ENCODE peak calls at places on chromosomes 2 and 18, in ten cellular contexts. O is breast epithelium, Q is heart left ventricle, M is astrocyte of the spinal cord, F is right cardiac atrium, Z is colonic mucosa, H is fibroblast of pulmonary artery, I is A673, K is NT2/D1, B is GM12878. J is an unnamed sample.

GRCh38 chr18:47883771-47884413 is 46.6 kb downstream of the SMAD2 start:
- DNase-seq in O (no peak), Q (no peak), M (peak), F (no peak), Z (peak), H (peak), I (peak), K (no peak), B (no peak), J (peak)

GRCh38 chr18:3305354-3305762 is 43.4 kb downstream of the MYL12B start:
- DNase-seq in O (peak), Q (no peak), M (peak), F (no peak), Z (no peak), H (peak), I (peak), K (no peak), B (no peak), J (peak)

GRCh38 chr18:42742474-42742873 is 373.0 kb downstream of the RIT2 start:
- DNase-seq in O (no peak), Q (no peak), M (no peak), F (no peak), Z (no peak), H (no peak), I (no peak), K (no peak), B (no peak), J (no peak)

GRCh38 chr18:3040881-3041280 is 27.9 kb upstream of the LPIN2 start:
- DNase-seq in O (no peak), Q (no peak), M (no peak), F (no peak), Z (no peak), H (no peak), I (no peak), K (no peak), B (no peak), J (no peak)

GRCh38 chr2:103991591-103991990 is 862.3 kb upstream of the POU3F3 start:
- DNase-seq in O (no peak), Q (no peak), M (no peak), F (no peak), Z (no peak), H (no peak), I (peak), K (no peak), B (no peak), J (no peak)

GRCh38 chr2:180742809-180743208 is 237.6 kb upstream of the UBE2E3 start:
- DNase-seq in O (no peak), Q (no peak), M (peak), F (no peak), Z (no peak), H (peak), I (no peak), K (no peak), B (no peak), J (peak)

GRCh38 chr2:46493241-46493970 is 14.0 kb downstream of the TMEM247 start:
- DNase-seq in O (no peak), Q (no peak), M (peak), F (no peak), Z (no peak), H (peak), I (no peak), K (no peak), B (peak), J (no peak)

GRCh38 chr2:119234021-119235019 is 10.7 kb downstream of the STEAP3 start:
- DNase-seq in O (no peak), Q (no peak), M (peak), F (no peak), Z (no peak), H (peak), I (peak), K (peak), B (no peak), J (no peak)

GRCh38 chr18:78792736-78793135 is 186.9 kb upstream of the SALL3 start:
- DNase-seq in O (no peak), Q (no peak), M (no peak), F (no peak), Z (no peak), H (no peak), I (no peak), K (no peak), B (no peak), J (no peak)

GRCh38 chr2:185526156-185526555 is 212.4 kb upstream of the FSIP2 start:
- DNase-seq in O (no peak), Q (no peak), M (no peak), F (no peak), Z (no peak), H (no peak), I (no peak), K (no peak), B (no peak), J (no peak)

GRCh38 chr18:48179005-48179404 is 230.2 kb downstream of the ZBTB7C start:
- DNase-seq in O (no peak), Q (no peak), M (no peak), F (no peak), Z (no peak), H (no peak), I (no peak), K (no peak), B (no peak), J (no peak)

GRCh38 chr2:146659976-146660375 is 1184.9 kb upstream of the ACVR2A start:
- DNase-seq in O (no peak), Q (no peak), M (no peak), F (no peak), Z (no peak), H (no peak), I (no peak), K (no peak), B (no peak), J (peak)

GRCh38 chr2:218028189-218028495 is 25.3 kb upstream of the TNS1 start:
- DNase-seq in O (no peak), Q (no peak), M (no peak), F (no peak), Z (no peak), H (no peak), I (no peak), K (no peak), B (no peak), J (no peak)

GRCh38 chr2:219522111-219523030 is 8.1 kb downstream of the ASIC4 start:
- DNase-seq in O (no peak), Q (no peak), M (peak), F (peak), Z (no peak), H (peak), I (peak), K (no peak), B (no peak), J (no peak)

GRCh38 chr2:213151437-213152064 is at the start of gene IKZF2:
- DNase-seq in O (peak), Q (peak), M (peak), F (peak), Z (peak), H (peak), I (peak), K (peak), B (peak), J (peak)

GRCh38 chr18:35619468-35619867 is 37.9 kb downstream of the GALNT1 start:
- DNase-seq in O (peak), Q (peak), M (no peak), F (peak), Z (no peak), H (no peak), I (no peak), K (no peak), B (no peak), J (no peak)

GRCh38 chr2:165902929-165903328 is 50.6 kb downstream of the TTC21B start:
- DNase-seq in O (no peak), Q (no peak), M (peak), F (no peak), Z (no peak), H (peak), I (peak), K (no peak), B (no peak), J (no peak)

GRCh38 chr2:149037851-149038250 is 648 bp upstream of the LYPD6B start:
- DNase-seq in O (no peak), Q (no peak), M (no peak), F (no peak), Z (peak), H (no peak), I (no peak), K (no peak), B (no peak), J (no peak)

GRCh38 chr2:3099860-3100234 is 277.8 kb downstream of the EIPR1 start:
- DNase-seq in O (no peak), Q (no peak), M (no peak), F (no peak), Z (no peak), H (no peak), I (no peak), K (no peak), B (no peak), J (no peak)

GRCh38 chr2:241950878-241951331 is 81.4 kb downstream of the RTP5 start:
- DNase-seq in O (peak), Q (peak), M (peak), F (peak), Z (peak), H (peak), I (peak), K (peak), B (no peak), J (no peak)

GRCh38 chr18:68995675-68996074 is 197.8 kb downstream of the CCDC102B start:
- DNase-seq in O (no peak), Q (no peak), M (no peak), F (no peak), Z (no peak), H (no peak), I (no peak), K (no peak), B (no peak), J (no peak)

GRCh38 chr2:79850912-79851311 is 338.1 kb downstream of the CTNNA2 start:
- DNase-seq in O (no peak), Q (no peak), M (no peak), F (no peak), Z (no peak), H (no peak), I (no peak), K (no peak), B (no peak), J (no peak)

GRCh38 chr2:173940208-173941020 is 24.8 kb downstream of the SP3 start:
- DNase-seq in O (no peak), Q (no peak), M (no peak), F (no peak), Z (no peak), H (no peak), I (no peak), K (no peak), B (no peak), J (no peak)

GRCh38 chr2:10269291-10269690 is 33.4 kb upstream of the HPCAL1 start:
- DNase-seq in O (no peak), Q (no peak), M (no peak), F (no peak), Z (peak), H (no peak), I (no peak), K (no peak), B (no peak), J (no peak)

GRCh38 chr18:40366521-40366920 is 1588.5 kb upstream of the PIK3C3 start:
- DNase-seq in O (no peak), Q (no peak), M (no peak), F (no peak), Z (no peak), H (no peak), I (no peak), K (no peak), B (no peak), J (no peak)

GRCh38 chr2:27408601-27409320 is 630 bp downstream of the PPM1G start:
- DNase-seq in O (no peak), Q (peak), M (no peak), F (peak), Z (peak), H (no peak), I (peak), K (no peak), B (no peak), J (no peak)

GRCh38 chr2:230905448-230906430 is 19.3 kb downstream of the GPR55 start:
- DNase-seq in O (no peak), Q (peak), M (peak), F (peak), Z (peak), H (no peak), I (no peak), K (no peak), B (no peak), J (no peak)

GRCh38 chr2:166613226-166613625 is 119.2 kb upstream of the SCN7A start:
- DNase-seq in O (no peak), Q (no peak), M (no peak), F (no peak), Z (no peak), H (no peak), I (no peak), K (no peak), B (no peak), J (no peak)

GRCh38 chr2:9554841-9555337 is 741 bp downstream of the ADAM17 start:
- DNase-seq in O (peak), Q (peak), M (peak), F (peak), Z (peak), H (peak), I (peak), K (peak), B (no peak), J (peak)

GRCh38 chr2:75870133-75870532 is 159.4 kb upstream of the GCFC2 start:
- DNase-seq in O (no peak), Q (no peak), M (no peak), F (no peak), Z (no peak), H (no peak), I (no peak), K (peak), B (no peak), J (no peak)

GRCh38 chr2:8644605-8645175 is 37.2 kb upstream of the ID2 start:
- DNase-seq in O (no peak), Q (no peak), M (no peak), F (peak), Z (peak), H (peak), I (no peak), K (no peak), B (no peak), J (no peak)

GRCh38 chr2:207681431-207681830 is 30.0 kb upstream of the CCNYL1 start:
- DNase-seq in O (no peak), Q (no peak), M (no peak), F (no peak), Z (no peak), H (no peak), I (no peak), K (no peak), B (no peak), J (no peak)

GRCh38 chr2:119233326-119234020 is 9.8 kb downstream of the STEAP3 start:
- DNase-seq in O (no peak), Q (no peak), M (peak), F (no peak), Z (no peak), H (peak), I (no peak), K (no peak), B (no peak), J (peak)

GRCh38 chr2:95525294-95526035 is 40.9 kb upstream of the TRIM43B start:
- DNase-seq in O (peak), Q (peak), M (no peak), F (peak), Z (peak), H (no peak), I (no peak), K (no peak), B (no peak), J (no peak)

GRCh38 chr2:95530734-95531133 is 46.2 kb upstream of the TRIM43B start:
- DNase-seq in O (no peak), Q (no peak), M (peak), F (no peak), Z (no peak), H (peak), I (peak), K (no peak), B (peak), J (peak)

GRCh38 chr2:95524195-95524594 is 39.6 kb upstream of the TRIM43B start:
- DNase-seq in O (no peak), Q (no peak), M (no peak), F (no peak), Z (no peak), H (no peak), I (no peak), K (no peak), B (no peak), J (no peak)

GRCh38 chr2:95531254-95531771 is 46.8 kb upstream of the TRIM43B start:
- DNase-seq in O (no peak), Q (no peak), M (peak), F (no peak), Z (no peak), H (no peak), I (no peak), K (no peak), B (no peak), J (no peak)

DNA sequence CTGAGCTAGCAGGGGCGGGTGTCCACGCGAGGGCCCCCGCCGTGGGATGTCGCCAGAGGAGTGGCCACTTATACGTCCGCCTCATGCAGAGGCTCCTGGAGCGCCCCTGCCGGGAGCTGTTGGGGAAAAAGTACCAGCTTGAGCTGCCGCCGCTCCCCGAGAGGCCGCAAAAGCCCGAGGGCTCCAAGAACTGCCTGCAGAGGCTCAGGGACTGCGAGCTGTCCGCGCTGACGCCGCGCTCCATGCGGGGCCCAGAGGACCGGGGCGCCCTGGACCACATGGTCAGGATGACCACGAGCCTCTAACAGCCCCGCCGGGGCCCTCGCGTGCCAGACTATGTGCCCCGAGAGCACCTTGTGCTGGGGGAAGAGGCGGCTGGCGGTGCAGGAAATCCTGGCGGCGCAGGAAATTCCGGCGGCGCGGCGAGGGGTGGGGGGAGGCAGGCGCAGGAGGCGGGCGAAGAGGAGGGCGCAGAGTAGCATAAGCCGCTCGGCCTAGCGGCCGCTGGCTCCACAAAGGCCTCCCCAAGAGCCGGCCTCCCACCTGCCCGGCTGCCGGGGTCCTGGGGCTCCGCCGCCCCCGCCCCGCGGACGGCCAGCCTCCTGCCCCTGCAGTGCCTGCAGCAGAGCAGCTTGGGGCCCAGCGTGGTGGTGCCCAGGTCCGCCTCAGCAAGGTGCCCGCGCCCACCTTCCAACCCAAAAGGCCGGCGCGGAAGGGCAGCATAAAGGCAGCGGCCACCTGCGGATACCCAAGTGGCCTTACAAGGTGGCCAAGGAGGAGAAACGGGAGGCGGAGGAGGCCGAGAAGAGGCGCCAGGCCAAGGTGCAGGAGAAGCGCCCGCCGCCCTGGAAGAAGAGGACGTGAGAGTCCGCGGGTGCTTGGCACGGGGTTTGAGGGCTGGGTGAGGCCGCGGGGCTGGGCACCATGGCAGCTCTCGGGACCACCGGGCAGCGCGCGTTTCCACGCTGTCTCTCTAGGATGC is 42.1 kb upstream of the TRIM43B start:
- DNase-seq in O (peak), Q (peak), M (peak), F (peak), Z (peak), H (peak), I (peak), K (peak), B (peak), J (no peak)
- H3K4me3 ChIP-seq in O (peak), Q (peak), M (peak), F (peak), Z (peak), H (peak), I (peak), K (peak), B (peak), J (peak)

DNA sequence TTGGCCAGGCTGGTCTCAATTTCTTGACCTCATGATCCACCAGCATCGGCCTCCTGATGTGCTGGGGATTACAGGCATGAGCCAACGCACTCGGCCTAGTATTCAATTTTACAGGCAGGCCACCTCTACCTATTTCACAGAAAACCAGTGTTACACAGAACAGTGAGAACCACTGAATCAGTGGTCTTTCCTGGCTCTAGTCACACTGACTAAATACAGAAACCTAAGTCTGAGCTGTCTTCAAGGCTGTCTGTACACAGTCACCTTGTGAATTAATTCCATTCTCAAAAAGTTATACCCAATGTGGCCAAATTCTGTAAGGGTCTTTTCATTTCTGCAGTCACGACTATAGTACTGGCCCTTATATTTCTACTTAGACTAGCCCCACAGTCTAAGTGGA is 3.5 kb downstream of the RNF149 start:
- DNase-seq in O (no peak), Q (no peak), M (no peak), F (no peak), Z (no peak), H (no peak), I (no peak), K (no peak), B (no peak), J (no peak)
- H3K4me3 ChIP-seq in O (peak), Q (no peak), M (no peak), F (peak), Z (no peak), H (no peak), I (no peak), K (no peak), B (peak), J (no peak)

GRCh38 chr2:109213646-109214417 is 84.8 kb downstream of the SH3RF3 start:
- DNase-seq in O (no peak), Q (no peak), M (peak), F (peak), Z (no peak), H (peak), I (no peak), K (no peak), B (peak), J (peak)
- H3K4me3 ChIP-seq in O (no peak), Q (no peak), M (no peak), F (no peak), Z (no peak), H (no peak), I (no peak), K (no peak), B (no peak), J (no peak)

GRCh38 chr2:235127909-235128308 is 176.1 kb downstream of the SH3BP4 start:
- DNase-seq in O (no peak), Q (no peak), M (no peak), F (no peak), Z (no peak), H (no peak), I (no peak), K (no peak), B (no peak), J (no peak)
- H3K4me3 ChIP-seq in O (no peak), Q (no peak), M (no peak), F (no peak), Z (no peak), H (no peak), I (no peak), K (no peak), B (no peak), J (no peak)

DNA sequence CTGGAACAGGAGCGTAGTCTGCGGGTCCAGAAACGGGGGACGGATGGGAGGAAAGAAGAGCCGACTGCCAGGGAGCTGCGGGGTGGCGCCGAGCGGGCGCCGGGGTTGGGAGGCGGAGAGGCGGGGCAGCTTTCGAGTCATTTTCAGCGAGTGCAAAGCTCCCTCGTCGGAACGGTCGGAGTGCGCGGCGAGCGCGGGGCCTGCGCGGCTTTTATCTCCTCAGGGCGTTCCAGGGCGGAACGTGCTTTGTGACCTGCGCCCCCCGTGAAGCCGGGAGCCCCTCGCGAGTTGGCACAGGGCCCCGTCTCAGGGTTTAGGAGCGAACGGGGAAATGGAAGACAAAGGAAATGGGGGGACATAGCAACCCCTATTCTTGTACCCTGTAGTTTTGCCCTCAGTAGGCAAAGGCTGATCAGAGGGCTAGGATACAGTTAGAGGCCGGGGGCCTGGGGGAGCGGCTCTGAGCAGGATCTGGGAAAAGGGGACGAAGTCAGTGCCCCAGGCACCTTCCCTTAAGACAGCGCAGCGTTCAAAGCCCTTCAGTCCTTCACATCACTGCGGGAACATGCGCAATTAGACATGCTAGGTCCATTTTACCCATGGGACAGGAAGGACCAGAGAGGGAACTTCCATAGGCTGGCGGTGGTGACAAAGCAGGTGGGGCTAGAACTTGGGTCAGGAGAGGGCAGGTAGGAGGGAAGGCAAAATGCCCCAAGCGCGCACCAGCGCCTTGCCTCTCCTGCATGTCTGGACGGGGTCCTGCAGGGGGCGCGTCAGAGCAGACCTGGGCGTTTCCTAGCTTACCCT is 60.1 kb upstream of the IL1RL1 start:
- DNase-seq in O (no peak), Q (peak), M (peak), F (peak), Z (peak), H (peak), I (peak), K (peak), B (no peak), J (no peak)
- H3K4me3 ChIP-seq in O (peak), Q (peak), M (peak), F (peak), Z (peak), H (peak), I (peak), K (peak), B (no peak), J (peak)